ENCODE peak calls at places on chromosome 22, in ten cellular contexts. G, S, M, V, Z, E, Y, U, C and K are unnamed samples.

GRCh38 chr22:27137809-27138400 is 480.5 kb downstream of the MIAT start:
- DNase-seq in S (no peak), E (no peak), C (no peak), V (no peak), G (no peak), Y (no peak), M (no peak), U (no peak), Z (peak; percentile 22), K (no peak)

GRCh38 chr22:39087881-39088687 is 9.0 kb upstream of the APOBEC3H start:
- DNase-seq in M (no peak), C (peak; percentile 81), G (no peak), Z (peak; percentile 27), S (no peak), U (peak; percentile 54), E (peak; percentile 41), V (no peak), Y (peak; percentile 49), K (peak; percentile 13)

GRCh38 chr22:47690166-47690565 is 927.7 kb downstream of the TBC1D22A start:
- DNase-seq in M (no peak), E (no peak), G (no peak), S (no peak), Z (no peak), Y (no peak), U (no peak), C (no peak), V (no peak), K (no peak)

GRCh38 chr22:46030241-46030880 is 53.4 kb upstream of the WNT7B start:
- DNase-seq in Z (peak; percentile 21), M (no peak), V (no peak), E (no peak), Y (peak; percentile 19), S (peak; percentile 57), C (no peak), U (no peak), G (peak; percentile 10), K (no peak)

GRCh38 chr22:29152381-29153138 is 53.1 kb upstream of the EMID1 start:
- DNase-seq in G (no peak), Z (peak; percentile 39), S (peak; percentile 72), E (no peak), V (peak; percentile 18), Y (peak; percentile 66), C (peak; percentile 57), U (peak; percentile 67), M (no peak), K (no peak)

GRCh38 chr22:19972652-19973550 is 31.3 kb upstream of the TXNRD2 start:
- DNase-seq in C (peak; percentile 49), Z (no peak), M (no peak), U (no peak), V (no peak), G (no peak), S (no peak), E (peak; percentile 41), Y (no peak), K (no peak)

GRCh38 chr22:45692549-45692948 is 20.9 kb downstream of the ATXN10 start:
- DNase-seq in V (no peak), M (no peak), C (no peak), G (no peak), S (no peak), Z (no peak), U (peak; percentile 71), E (no peak), Y (no peak), K (no peak)

GRCh38 chr22:44752285-44753188 is at the start of gene ARHGAP8:
- DNase-seq in C (peak; percentile 85), G (no peak), V (no peak), Z (no peak), E (peak; percentile 72), Y (no peak), U (peak; percentile 39), M (no peak), S (no peak), K (peak; percentile 15)

GRCh38 chr22:24496661-24497060 is 1.5 kb downstream of the UPB1 start:
- DNase-seq in G (no peak), E (no peak), U (no peak), M (no peak), V (no peak), C (no peak), S (no peak), Y (no peak), Z (no peak), K (no peak)

GRCh38 chr22:19106886-19107729 is 15.1 kb downstream of the DGCR2 start:
- DNase-seq in S (peak; percentile 31), C (no peak), Y (no peak), M (no peak), Z (no peak), V (no peak), E (no peak), U (no peak), G (no peak), K (no peak)

GRCh38 chr22:48558606-48559402 is 1268.9 kb downstream of the BRD1 start:
- DNase-seq in C (no peak), Y (no peak), U (no peak), Z (no peak), M (no peak), S (no peak), V (no peak), G (no peak), E (peak; percentile 25), K (no peak)

GRCh38 chr22:40423246-40423753 is 52.9 kb downstream of the SGSM3 start:
- DNase-seq in Y (no peak), U (no peak), E (no peak), S (no peak), Z (peak; percentile 7), C (no peak), V (no peak), G (no peak), M (no peak), K (no peak)

GRCh38 chr22:40421941-40422340 is 51.5 kb downstream of the SGSM3 start:
- DNase-seq in Y (no peak), S (no peak), V (no peak), C (no peak), Z (peak; percentile 5), G (no peak), E (no peak), U (no peak), M (no peak), K (no peak)

GRCh38 chr22:40422558-40423245 is 52.3 kb downstream of the SGSM3 start:
- DNase-seq in Y (no peak), V (no peak), U (no peak), S (no peak), G (no peak), M (no peak), C (no peak), E (no peak), Z (peak; percentile 14), K (no peak)

GRCh38 chr22:40425082-40425481 is 54.7 kb downstream of the SGSM3 start:
- DNase-seq in E (no peak), G (no peak), Y (no peak), M (no peak), Z (peak; percentile 6), C (no peak), V (no peak), U (no peak), S (no peak), K (no peak)

GRCh38 chr22:40423882-40424640 is 53.7 kb downstream of the SGSM3 start:
- DNase-seq in M (no peak), U (no peak), C (no peak), V (no peak), S (no peak), E (no peak), G (no peak), Z (peak; percentile 16), Y (no peak), K (no peak)
- H3K36me3 ChIP-seq in M (peaks cover 18% of the 10 kb centered on the region), U (peaks cover 4% of the 10 kb centered on the region), C (no peaks in the 10 kb centered on the region), V (peaks cover 72% of the 10 kb centered on the region), S (peaks cover 97% of the 10 kb centered on the region), E (no peaks in the 10 kb centered on the region), G (peaks cover 6% of the 10 kb centered on the region), Z (peaks cover 83% of the 10 kb centered on the region), Y (no peaks in the 10 kb centered on the region), K (peaks cover 19% of the 10 kb centered on the region)

GRCh38 chr22:40509401-40510134 is 127.0 kb downstream of the MRTFA start:
- DNase-seq in M (no peak), Y (peak; percentile 84), V (no peak), U (peak; percentile 59), Z (peak; percentile 50), S (peak; percentile 71), G (no peak), C (no peak), E (no peak), K (no peak)

GRCh38 chr22:40512426-40513136 is 123.9 kb downstream of the MRTFA start:
- DNase-seq in G (no peak), U (peak; percentile 62), Y (peak; percentile 71), M (no peak), E (no peak), C (no peak), V (no peak), S (peak; percentile 76), Z (no peak), K (no peak)

GRCh38 chr22:40510965-40511364 is 125.6 kb downstream of the MRTFA start:
- DNase-seq in Y (no peak), M (no peak), G (no peak), Z (no peak), S (no peak), V (no peak), E (no peak), C (no peak), U (no peak), K (no peak)

GRCh38 chr22:40507491-40507890 is 129.0 kb downstream of the MRTFA start:
- DNase-seq in M (no peak), C (no peak), G (no peak), S (no peak), V (no peak), E (no peak), U (no peak), Y (no peak), Z (no peak), K (no peak)

GRCh38 chr22:40511604-40512003 is 124.9 kb downstream of the MRTFA start:
- DNase-seq in M (no peak), C (no peak), U (no peak), Y (no peak), G (no peak), V (no peak), E (no peak), Z (no peak), S (no peak), K (no peak)
- H3K36me3 ChIP-seq in M (no peaks in the 10 kb centered on the region), C (no peaks in the 10 kb centered on the region), U (no peaks in the 10 kb centered on the region), Y (no peaks in the 10 kb centered on the region), G (no peaks in the 10 kb centered on the region), V (no peaks in the 10 kb centered on the region), E (no peaks in the 10 kb centered on the region), Z (peaks cover 7% of the 10 kb centered on the region), S (no peaks in the 10 kb centered on the region), K (no peaks in the 10 kb centered on the region)

GRCh38 chr22:31192513-31192912 is 19.6 kb upstream of the LIMK2 start:
- DNase-seq in U (peak; percentile 87), Z (no peak), G (no peak), S (no peak), C (no peak), Y (no peak), M (no peak), V (no peak), E (no peak), K (peak; percentile 66)
- H3K36me3 ChIP-seq in U (no peaks in the 10 kb centered on the region), Z (peaks cover 62% of the 10 kb centered on the region), G (no peaks in the 10 kb centered on the region), S (peaks cover 62% of the 10 kb centered on the region), C (no peaks in the 10 kb centered on the region), Y (no peaks in the 10 kb centered on the region), M (no peaks in the 10 kb centered on the region), V (peaks cover 24% of the 10 kb centered on the region), E (peaks cover 3% of the 10 kb centered on the region), K (peaks cover 2% of the 10 kb centered on the region)

DNA sequence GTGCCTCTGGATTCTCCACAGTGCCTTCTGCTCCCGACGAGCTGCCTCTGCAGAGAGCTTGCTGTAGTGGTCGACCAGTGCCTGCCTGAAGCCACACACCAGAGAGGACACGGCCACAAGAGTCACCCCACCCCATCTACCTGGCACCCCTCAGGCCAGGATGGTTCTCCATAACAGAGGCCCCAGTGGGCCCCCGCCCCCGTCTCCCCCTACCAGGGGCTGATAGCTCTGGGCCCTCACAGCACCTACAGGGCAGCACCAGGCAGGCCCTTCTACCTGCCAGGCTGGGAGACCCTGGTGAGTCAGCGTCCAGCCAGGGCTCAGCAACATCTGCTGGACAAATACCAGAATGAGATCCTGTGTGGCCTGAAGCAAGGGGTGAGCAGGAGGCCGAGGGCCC is 21.7 kb downstream of the SELENOO start:
- DNase-seq in S (no peak), C (no peak), Z (no peak), U (no peak), M (no peak), Y (no peak), E (no peak), G (no peak), V (no peak), K (no peak)
- H3K36me3 ChIP-seq in S (peaks cover 93% of the 10 kb centered on the region), C (no peaks in the 10 kb centered on the region), Z (peaks cover 88% of the 10 kb centered on the region), U (no peaks in the 10 kb centered on the region), M (peaks cover 11% of the 10 kb centered on the region), Y (no peaks in the 10 kb centered on the region), E (peaks cover 5% of the 10 kb centered on the region), G (no peaks in the 10 kb centered on the region), V (peaks cover 64% of the 10 kb centered on the region), K (peaks cover 21% of the 10 kb centered on the region)